ENCODE peak calls at places on chromosomes 2 and 18, in eight cellular contexts. One of them, this sample, is unnamed.

GRCh38 chr2:66840321-66841014 is 405.5 kb downstream of the MEIS1 start:
- DNase-seq in upper lobe of right lung: no peak
- DNase-seq in germinal center: no peak
- DNase-seq in fibroblast of mammary gland: peak; percentile 89
- DNase-seq in naive thymus-derived CD4-positive, alpha-beta T cell: no peak
- DNase-seq in activated T-cell treated with anti-CD3 and anti-CD28 coated beads for 1 hour: no peak
- DNase-seq in progenitor cell of endocrine pancreas: no peak
- DNase-seq in GM12865: no peak
- DNase-seq in this sample: no peak

GRCh38 chr2:35582637-35583036 is 772.9 kb upstream of the CRIM1 start:
- DNase-seq in upper lobe of right lung: no peak
- DNase-seq in progenitor cell of endocrine pancreas: no peak
- DNase-seq in naive thymus-derived CD4-positive, alpha-beta T cell: no peak
- DNase-seq in germinal center: no peak
- DNase-seq in GM12865: no peak
- DNase-seq in fibroblast of mammary gland: no peak
- DNase-seq in activated T-cell treated with anti-CD3 and anti-CD28 coated beads for 1 hour: no peak
- DNase-seq in this sample: no peak

GRCh38 chr18:62944454-62944853 is 229.1 kb downstream of the PHLPP1 start:
- DNase-seq in upper lobe of right lung: no peak
- DNase-seq in GM12865: peak; percentile 3
- DNase-seq in fibroblast of mammary gland: peak; percentile 22
- DNase-seq in activated T-cell treated with anti-CD3 and anti-CD28 coated beads for 1 hour: no peak
- DNase-seq in progenitor cell of endocrine pancreas: no peak
- DNase-seq in germinal center: no peak
- DNase-seq in naive thymus-derived CD4-positive, alpha-beta T cell: no peak
- DNase-seq in this sample: peak; percentile 39

GRCh38 chr2:48601349-48601748 is 16.3 kb upstream of the GTF2A1L start:
- DNase-seq in progenitor cell of endocrine pancreas: no peak
- DNase-seq in fibroblast of mammary gland: peak; percentile 8
- DNase-seq in naive thymus-derived CD4-positive, alpha-beta T cell: no peak
- DNase-seq in activated T-cell treated with anti-CD3 and anti-CD28 coated beads for 1 hour: no peak
- DNase-seq in germinal center: no peak
- DNase-seq in GM12865: peak; percentile 39
- DNase-seq in upper lobe of right lung: no peak
- DNase-seq in this sample: no peak

GRCh38 chr2:161332568-161332967 is 24.3 kb downstream of the PSMD14 start:
- DNase-seq in progenitor cell of endocrine pancreas: no peak
- DNase-seq in fibroblast of mammary gland: no peak
- DNase-seq in GM12865: no peak
- DNase-seq in naive thymus-derived CD4-positive, alpha-beta T cell: no peak
- DNase-seq in activated T-cell treated with anti-CD3 and anti-CD28 coated beads for 1 hour: no peak
- DNase-seq in germinal center: no peak
- DNase-seq in upper lobe of right lung: no peak
- DNase-seq in this sample: no peak

GRCh38 chr2:188897096-188897495 is 77.1 kb upstream of the COL3A1 start:
- DNase-seq in activated T-cell treated with anti-CD3 and anti-CD28 coated beads for 1 hour: no peak
- DNase-seq in progenitor cell of endocrine pancreas: no peak
- DNase-seq in upper lobe of right lung: no peak
- DNase-seq in germinal center: no peak
- DNase-seq in fibroblast of mammary gland: peak; percentile 78
- DNase-seq in GM12865: no peak
- DNase-seq in naive thymus-derived CD4-positive, alpha-beta T cell: no peak
- DNase-seq in this sample: no peak

GRCh38 chr2:231190531-231191197 is 7.8 kb upstream of the ARMC9 start:
- DNase-seq in germinal center: no peak
- DNase-seq in upper lobe of right lung: peak; percentile 85
- DNase-seq in GM12865: no peak
- DNase-seq in activated T-cell treated with anti-CD3 and anti-CD28 coated beads for 1 hour: no peak
- DNase-seq in fibroblast of mammary gland: peak; percentile 61
- DNase-seq in naive thymus-derived CD4-positive, alpha-beta T cell: no peak
- DNase-seq in progenitor cell of endocrine pancreas: no peak
- DNase-seq in this sample: peak; percentile 44

GRCh38 chr2:1117569-1117968 is 166.9 kb downstream of the SNTG2 start:
- DNase-seq in GM12865: no peak
- DNase-seq in fibroblast of mammary gland: no peak
- DNase-seq in naive thymus-derived CD4-positive, alpha-beta T cell: no peak
- DNase-seq in germinal center: no peak
- DNase-seq in activated T-cell treated with anti-CD3 and anti-CD28 coated beads for 1 hour: no peak
- DNase-seq in upper lobe of right lung: no peak
- DNase-seq in progenitor cell of endocrine pancreas: no peak
- DNase-seq in this sample: no peak

GRCh38 chr2:189504238-189504637 is 63.0 kb downstream of the WDR75 start:
- DNase-seq in upper lobe of right lung: no peak
- DNase-seq in naive thymus-derived CD4-positive, alpha-beta T cell: no peak
- DNase-seq in germinal center: no peak
- DNase-seq in activated T-cell treated with anti-CD3 and anti-CD28 coated beads for 1 hour: no peak
- DNase-seq in GM12865: no peak
- DNase-seq in progenitor cell of endocrine pancreas: no peak
- DNase-seq in fibroblast of mammary gland: no peak
- DNase-seq in this sample: no peak

GRCh38 chr2:110673201-110673600 is 4.7 kb downstream of the BUB1 start:
- DNase-seq in progenitor cell of endocrine pancreas: no peak
- DNase-seq in upper lobe of right lung: no peak
- DNase-seq in naive thymus-derived CD4-positive, alpha-beta T cell: no peak
- DNase-seq in germinal center: no peak
- DNase-seq in fibroblast of mammary gland: no peak
- DNase-seq in activated T-cell treated with anti-CD3 and anti-CD28 coated beads for 1 hour: no peak
- DNase-seq in GM12865: no peak
- DNase-seq in this sample: no peak

GRCh38 chr2:794554-795244 is 117.5 kb upstream of the TMEM18 start:
- DNase-seq in activated T-cell treated with anti-CD3 and anti-CD28 coated beads for 1 hour: no peak
- DNase-seq in naive thymus-derived CD4-positive, alpha-beta T cell: no peak
- DNase-seq in fibroblast of mammary gland: no peak
- DNase-seq in GM12865: no peak
- DNase-seq in germinal center: no peak
- DNase-seq in progenitor cell of endocrine pancreas: no peak
- DNase-seq in upper lobe of right lung: no peak
- DNase-seq in this sample: no peak

GRCh38 chr18:75341267-75341666 is 86.2 kb downstream of the SMIM21 start:
- DNase-seq in GM12865: no peak
- DNase-seq in progenitor cell of endocrine pancreas: no peak
- DNase-seq in germinal center: no peak
- DNase-seq in fibroblast of mammary gland: peak; percentile 11
- DNase-seq in upper lobe of right lung: no peak
- DNase-seq in naive thymus-derived CD4-positive, alpha-beta T cell: no peak
- DNase-seq in activated T-cell treated with anti-CD3 and anti-CD28 coated beads for 1 hour: no peak
- DNase-seq in this sample: no peak

GRCh38 chr2:121505005-121505404 is 25.7 kb upstream of the RNU4ATAC start:
- DNase-seq in germinal center: no peak
- DNase-seq in activated T-cell treated with anti-CD3 and anti-CD28 coated beads for 1 hour: no peak
- DNase-seq in upper lobe of right lung: no peak
- DNase-seq in progenitor cell of endocrine pancreas: no peak
- DNase-seq in fibroblast of mammary gland: peak; percentile 86
- DNase-seq in GM12865: no peak
- DNase-seq in naive thymus-derived CD4-positive, alpha-beta T cell: no peak
- DNase-seq in this sample: no peak